ENCODE peak calls at places on chromosomes 3 and 15, in seven cellular contexts. M, E, D, U, N, H and S are unnamed samples. For H3K4me1, the result is how much of the 10 kb centered on the place peaks cover.

GRCh38 chr3:186784820-186785516 is 1.6 kb downstream of the EIF4A2 start:
- DNase-seq in M (no peak), E (no peak), D (no peak), U (no peak), N (no peak), H (no peak), S (no peak)

GRCh38 chr15:32908135-32908801 is 190.5 kb downstream of the GREM1 start:
- DNase-seq in M (no peak), E (no peak), D (no peak), U (no peak), N (no peak), H (no peak), S (no peak)

GRCh38 chr15:66863382-66864085 is 161.5 kb downstream of the SMAD6 start:
- DNase-seq in M (no peak), E (no peak), D (peak), U (no peak), N (no peak), H (no peak), S (no peak)

GRCh38 chr15:81023483-81024264 is 23.0 kb downstream of the TLNRD1 start:
- DNase-seq in M (peak), E (peak), D (peak), U (no peak), N (no peak), H (no peak), S (peak)

GRCh38 chr3:120468635-120469295 is 18.0 kb upstream of the FSTL1 start:
- DNase-seq in M (no peak), E (no peak), D (no peak), U (no peak), N (no peak), H (no peak), S (no peak)

GRCh38 chr3:187919990-187920389 is 174.7 kb upstream of the BCL6 start:
- DNase-seq in M (no peak), E (no peak), D (no peak), U (no peak), N (no peak), H (no peak), S (no peak)

GRCh38 chr3:8406479-8406878 is 95.1 kb upstream of the LMCD1 start:
- DNase-seq in M (no peak), E (no peak), D (no peak), U (no peak), N (no peak), H (no peak), S (no peak)

GRCh38 chr3:168025076-168025475 is 70.6 kb downstream of the GOLIM4 start:
- DNase-seq in M (no peak), E (no peak), D (no peak), U (no peak), N (peak), H (no peak), S (no peak)

GRCh38 chr3:54817628-54818027 is 110.2 kb downstream of the LRTM1 start:
- DNase-seq in M (no peak), E (no peak), D (no peak), U (no peak), N (peak), H (no peak), S (no peak)

GRCh38 chr15:39589193-39589814 is 8.4 kb downstream of the THBS1 start:
- DNase-seq in M (no peak), E (no peak), D (no peak), U (no peak), N (peak), H (no peak), S (no peak)

GRCh38 chr3:30855390-30855789 is 39.1 kb downstream of the GADL1 start:
- DNase-seq in M (no peak), E (no peak), D (no peak), U (no peak), N (peak), H (no peak), S (no peak)

GRCh38 chr3:151169700-151170224 is 33.3 kb downstream of the GPR171 start:
- DNase-seq in M (no peak), E (no peak), D (peak), U (no peak), N (peak), H (no peak), S (peak)

GRCh38 chr3:143120716-143121239 is 1.2 kb downstream of the CHST2 start:
- DNase-seq in M (no peak), E (no peak), D (no peak), U (peak), N (peak), H (peak), S (peak)

GRCh38 chr3:185979721-185980121 is 41.9 kb upstream of the TRA2B start:
- DNase-seq in M (no peak), E (no peak), D (no peak), U (no peak), N (no peak), H (no peak), S (no peak)

GRCh38 chr15:22979699-22980188 is 424 bp downstream of the CYFIP1 start:
- DNase-seq in M (peak), E (peak), D (peak), U (peak), N (peak), H (no peak), S (peak)

GRCh38 chr3:133408961-133409360 is 9.1 kb downstream of the BFSP2 start:
- DNase-seq in M (no peak), E (no peak), D (no peak), U (no peak), N (no peak), H (no peak), S (no peak)

GRCh38 chr3:108022316-108023150 is 68.3 kb downstream of the CD47 start:
- DNase-seq in M (no peak), E (no peak), D (no peak), U (no peak), N (no peak), H (no peak), S (no peak)

GRCh38 chr3:198030125-198030524 is 70.1 kb downstream of the LMLN start:
- DNase-seq in M (no peak), E (no peak), D (no peak), U (no peak), N (no peak), H (no peak), S (no peak)

GRCh38 chr15:75811616-75812015 is 31.6 kb upstream of the UBE2Q2 start:
- DNase-seq in M (no peak), E (no peak), D (no peak), U (no peak), N (no peak), H (no peak), S (no peak)

GRCh38 chr3:63343674-63344073 is 65.6 kb downstream of the SYNPR start:
- DNase-seq in M (peak), E (peak), D (peak), U (peak), N (peak), H (peak), S (peak)

GRCh38 chr3:136042608-136043221 is 77.2 kb downstream of the PPP2R3A start:
- DNase-seq in M (no peak), E (no peak), D (no peak), U (no peak), N (peak), H (peak), S (no peak)

GRCh38 chr3:67998222-67998760 is 343.9 kb upstream of the SUCLG2 start:
- DNase-seq in M (no peak), E (no peak), D (no peak), U (no peak), N (no peak), H (no peak), S (no peak)

GRCh38 chr3:196942915-196943277 is 568 bp upstream of the NCBP2 start:
- DNase-seq in M (peak), E (no peak), D (no peak), U (peak), N (peak), H (no peak), S (no peak)

GRCh38 chr3:72247645-72248388 is 462.9 kb upstream of the PROK2 start:
- DNase-seq in M (no peak), E (no peak), D (no peak), U (no peak), N (no peak), H (no peak), S (no peak)

GRCh38 chr15:70488002-70488605 is 275.3 kb downstream of the UACA start:
- DNase-seq in M (peak), E (peak), D (peak), U (peak), N (peak), H (peak), S (peak)

GRCh38 chr3:76726034-76726433 is 313.9 kb upstream of the ROBO2 start:
- DNase-seq in M (no peak), E (no peak), D (no peak), U (no peak), N (no peak), H (no peak), S (no peak)

GRCh38 chr15:31051646-31052045 is 49.9 kb downstream of the TRPM1 start:
- DNase-seq in M (no peak), E (no peak), D (no peak), U (no peak), N (no peak), H (no peak), S (no peak)

GRCh38 chr3:99134996-99135395 is 233.5 kb upstream of the DCBLD2 start:
- DNase-seq in M (no peak), E (no peak), D (no peak), U (no peak), N (no peak), H (no peak), S (no peak)

GRCh38 chr3:37990527-37990926 is at the start of gene VILL:
- DNase-seq in M (peak), E (no peak), D (peak), U (peak), N (no peak), H (no peak), S (peak)

GRCh38 chr3:141452045-141452444 is 34.8 kb upstream of the RASA2 start:
- DNase-seq in M (no peak), E (no peak), D (no peak), U (no peak), N (peak), H (peak), S (no peak)

GRCh38 chr15:33074942-33075341 is 119.6 kb downstream of the FMN1 start:
- DNase-seq in M (no peak), E (no peak), D (no peak), U (no peak), N (peak), H (no peak), S (no peak)

GRCh38 chr15:57323806-57324589 is 52.3 kb upstream of the CGNL1 start:
- DNase-seq in M (no peak), E (no peak), D (no peak), U (peak), N (peak), H (peak), S (peak)

GRCh38 chr15:76289582-76289981 is 21.7 kb downstream of the ETFA start:
- DNase-seq in M (no peak), E (no peak), D (no peak), U (no peak), N (no peak), H (no peak), S (no peak)

GRCh38 chr3:182111967-182112366 is 400.2 kb downstream of the SOX2 start:
- DNase-seq in M (no peak), E (no peak), D (no peak), U (no peak), N (no peak), H (no peak), S (no peak)

GRCh38 chr15:69305204-69305931 is 6.7 kb downstream of the PAQR5 start:
- DNase-seq in M (no peak), E (no peak), D (no peak), U (peak), N (peak), H (peak), S (no peak)

GRCh38 chr3:123870033-123870432 is 14.1 kb downstream of the MYLK start:
- DNase-seq in M (no peak), E (no peak), D (no peak), U (no peak), N (peak), H (no peak), S (no peak)

GRCh38 chr3:108062051-108062450 is 28.8 kb downstream of the CD47 start:
- DNase-seq in M (no peak), E (no peak), D (no peak), U (no peak), N (no peak), H (no peak), S (no peak)

GRCh38 chr3:193824365-193824764 is 231.4 kb downstream of the OPA1 start:
- DNase-seq in M (no peak), E (no peak), D (no peak), U (no peak), N (no peak), H (no peak), S (no peak)
- H3K27ac ChIP-seq in M (no peak), E (no peak), D (no peak), U (no peak), N (no peak), H (no peak), S (no peak)

GRCh38 chr15:73992594-73992898 is 451 bp upstream of the STOML1 start:
- DNase-seq in M (no peak), E (no peak), D (no peak), U (no peak), N (no peak), H (no peak), S (no peak)
- TF ChIP-seq CTCF in M (peak), E (no peak), D (no peak), U (no peak), N (no peak), H (no peak), S (peak)

GRCh38 chr3:5162102-5162501 is 25.4 kb upstream of the EDEM1 start:
- DNase-seq in M (no peak), E (no peak), D (no peak), U (no peak), N (peak), H (no peak), S (no peak)

GRCh38 chr3:5165698-5166097 is 21.8 kb upstream of the EDEM1 start:
- DNase-seq in M (no peak), E (no peak), D (no peak), U (no peak), N (no peak), H (no peak), S (no peak)

GRCh38 chr3:5170975-5171374 is 16.5 kb upstream of the EDEM1 start:
- DNase-seq in M (no peak), E (no peak), D (no peak), U (no peak), N (no peak), H (no peak), S (no peak)

GRCh38 chr3:5168110-5168509 is 19.4 kb upstream of the EDEM1 start:
- DNase-seq in M (no peak), E (no peak), D (no peak), U (no peak), N (no peak), H (no peak), S (no peak)

DNA sequence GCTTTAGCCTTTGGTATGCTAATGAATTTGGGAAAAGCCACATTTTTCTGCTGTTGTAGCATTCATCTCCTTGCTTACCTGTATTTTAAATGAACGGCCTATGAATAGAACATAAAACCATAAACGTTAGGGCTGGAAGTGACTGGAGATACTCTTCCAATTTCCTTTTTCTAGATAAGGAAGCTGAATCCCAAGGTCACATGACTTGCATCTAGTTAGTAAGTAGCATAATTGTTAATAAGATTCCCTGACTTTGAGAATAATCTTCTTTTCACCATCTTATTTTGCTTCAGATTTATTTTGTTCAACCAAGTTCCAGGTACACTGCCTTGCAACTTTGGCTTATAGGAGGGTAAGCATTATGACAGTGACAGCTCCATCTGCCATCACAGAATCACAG is 20.7 kb upstream of the EDEM1 start:
- DNase-seq in M (no peak), E (no peak), D (no peak), U (no peak), N (no peak), H (no peak), S (no peak)
- H3K4me1 ChIP-seq in M (under half), E (under half), D (under half), U (under half), N (under half), H (under half), S (half or more)

GRCh38 chr3:23666818-23667217 is 138.9 kb upstream of the UBE2E1 start:
- DNase-seq in M (no peak), E (no peak), D (no peak), U (no peak), N (no peak), H (no peak), S (no peak)

GRCh38 chr3:23669541-23670255 is 136.1 kb upstream of the UBE2E1 start:
- DNase-seq in M (no peak), E (no peak), D (no peak), U (no peak), N (peak), H (no peak), S (no peak)

GRCh38 chr3:23668430-23668904 is 137.3 kb upstream of the UBE2E1 start:
- DNase-seq in M (no peak), E (no peak), D (no peak), U (no peak), N (peak), H (peak), S (no peak)

GRCh38 chr3:23665741-23666140 is 140.0 kb upstream of the UBE2E1 start:
- DNase-seq in M (no peak), E (no peak), D (no peak), U (no peak), N (peak), H (no peak), S (no peak)

DNA sequence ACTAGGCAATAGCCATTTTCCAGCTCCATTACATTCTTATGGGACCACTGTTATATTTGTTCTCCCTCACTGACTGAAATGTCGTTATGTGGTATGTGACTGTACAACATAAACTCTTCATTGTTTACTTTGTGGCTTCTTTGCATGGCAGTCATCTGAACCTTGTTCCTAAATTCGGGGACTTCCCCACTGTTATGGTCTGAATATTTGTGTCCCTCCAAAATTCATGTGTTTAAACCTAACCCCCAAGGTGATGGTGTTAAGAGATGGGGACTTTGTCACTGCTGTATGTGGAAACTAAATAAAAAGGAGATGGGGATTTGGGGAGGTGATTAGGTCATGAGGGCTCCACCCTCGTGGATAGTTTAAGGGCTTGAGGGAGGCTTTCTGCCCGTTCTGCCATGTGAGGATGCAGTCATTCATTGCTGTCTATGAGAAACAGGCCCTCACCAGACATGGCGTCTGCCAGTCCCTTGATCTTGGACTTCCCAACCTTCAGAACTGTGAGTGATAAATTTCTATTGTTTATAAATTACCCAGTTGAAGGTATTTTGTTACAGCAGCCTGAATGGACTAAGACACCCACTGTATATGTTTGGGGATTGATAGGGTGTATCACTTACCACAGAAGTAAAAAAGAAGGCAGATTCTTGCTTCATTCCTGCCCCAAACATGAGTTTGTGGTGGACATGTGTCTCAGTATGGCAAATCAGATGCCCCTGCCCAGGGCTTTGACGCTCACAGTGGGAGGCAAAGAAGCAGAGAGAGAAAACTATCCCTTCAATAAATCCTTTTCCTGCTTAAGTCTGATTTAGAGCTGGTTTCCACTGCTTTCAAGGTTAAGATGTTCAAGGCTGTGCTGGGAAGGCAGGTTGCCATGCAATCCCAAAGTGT is 138.0 kb upstream of the UBE2E1 start:
- DNase-seq in M (no peak), E (no peak), D (no peak), U (no peak), N (peak), H (peak), S (no peak)
- H3K27ac ChIP-seq in M (no peak), E (no peak), D (no peak), U (no peak), N (peak), H (peak), S (no peak)

DNA sequence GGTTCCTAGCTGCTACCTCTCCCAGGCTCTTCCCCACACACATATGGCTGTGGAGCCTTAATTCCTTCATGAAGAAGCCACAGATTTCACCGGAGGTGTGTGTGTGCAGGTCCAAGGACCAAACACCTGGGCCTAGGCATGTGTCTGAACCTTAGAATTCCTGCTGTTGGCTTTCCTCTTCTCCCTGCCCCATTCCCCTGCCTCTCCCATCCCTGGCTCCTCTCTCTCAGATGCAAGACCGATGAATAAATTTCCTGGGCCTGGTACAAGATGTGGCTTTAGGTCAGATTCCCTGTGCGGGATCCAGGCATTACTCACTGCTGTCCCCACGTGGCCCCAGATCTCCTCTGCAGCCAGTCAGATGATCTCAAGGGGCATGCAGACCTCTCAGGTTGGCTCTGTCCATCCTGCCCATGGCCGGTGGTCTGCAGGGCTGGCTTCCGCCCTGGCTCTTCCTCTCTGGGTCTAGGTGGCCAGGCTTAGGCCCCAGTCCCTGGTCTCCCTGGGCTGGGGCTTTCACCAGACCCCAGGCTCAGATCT is 20.4 kb downstream of the CCR9 start:
- DNase-seq in M (no peak), E (no peak), D (no peak), U (no peak), N (no peak), H (no peak), S (no peak)
- TF ChIP-seq CTCF in M (no peak), E (no peak), D (peak), U (peak), N (peak), H (no peak), S (no peak)

GRCh38 chr3:160084998-160085397 is 96.4 kb downstream of the IL12A start:
- DNase-seq in M (no peak), E (no peak), D (no peak), U (no peak), N (peak), H (no peak), S (no peak)
- H3K4me1 ChIP-seq in M (under half), E (under half), D (under half), U (under half), N (under half), H (under half), S (under half)